ENCODE peak calls at places on chromosomes 4 and X, in six cellular contexts. One of them, this sample, is unnamed.
A peak's percentile ranks its signal among the peaks of the same experiment; 100 is the strongest.

GRCh38 chr4:169311643-169312365 is 41.0 kb upstream of the SH3RF1 start:
- DNase-seq in GM23248: peak; percentile 60
- DNase-seq in HCT116: peak; percentile 66
- DNase-seq in hepatocyte: peak; percentile 71
- DNase-seq in neural progenitor cell: peak; percentile 81
- DNase-seq in OCI-LY7: peak; percentile 19
- DNase-seq in this sample: peak; percentile 94

GRCh38 chr4:171956678-171957077 is 143.5 kb downstream of the GALNTL6 start:
- DNase-seq in HCT116: no peak
- DNase-seq in neural progenitor cell: peak; percentile 5
- DNase-seq in GM23248: no peak
- DNase-seq in hepatocyte: no peak
- DNase-seq in OCI-LY7: no peak
- DNase-seq in this sample: peak; percentile 10

GRCh38 chrX:65072590-65072989 is 96.3 kb upstream of the ZC4H2 start:
- DNase-seq in OCI-LY7: no peak
- DNase-seq in hepatocyte: no peak
- DNase-seq in HCT116: no peak
- DNase-seq in GM23248: no peak
- DNase-seq in neural progenitor cell: no peak
- DNase-seq in this sample: no peak

GRCh38 chr4:152738812-152739211 is 40.7 kb downstream of the TIGD4 start:
- DNase-seq in GM23248: peak; percentile 64
- DNase-seq in neural progenitor cell: no peak
- DNase-seq in HCT116: no peak
- DNase-seq in OCI-LY7: no peak
- DNase-seq in hepatocyte: no peak
- DNase-seq in this sample: no peak

GRCh38 chrX:134999469-134999868 is 8.7 kb downstream of the SMIM10 start:
- DNase-seq in OCI-LY7: peak; percentile 15
- DNase-seq in GM23248: peak; percentile 61
- DNase-seq in HCT116: peak; percentile 51
- DNase-seq in hepatocyte: peak; percentile 26
- DNase-seq in neural progenitor cell: peak; percentile 19
- DNase-seq in this sample: peak; percentile 43

GRCh38 chr4:86506591-86506990 is 87.5 kb upstream of the PTPN13 start:
- DNase-seq in hepatocyte: no peak
- DNase-seq in neural progenitor cell: no peak
- DNase-seq in GM23248: no peak
- DNase-seq in HCT116: no peak
- DNase-seq in OCI-LY7: no peak
- DNase-seq in this sample: peak; percentile 20

GRCh38 chr4:84718699-84719098 is 135.8 kb downstream of the CDS1 start:
- DNase-seq in HCT116: no peak
- DNase-seq in neural progenitor cell: no peak
- DNase-seq in GM23248: no peak
- DNase-seq in OCI-LY7: no peak
- DNase-seq in hepatocyte: no peak
- DNase-seq in this sample: no peak

GRCh38 chr4:7007944-7008343 is 35.2 kb upstream of the TADA2B start:
- DNase-seq in HCT116: no peak
- DNase-seq in hepatocyte: no peak
- DNase-seq in OCI-LY7: peak; percentile 9
- DNase-seq in GM23248: no peak
- DNase-seq in neural progenitor cell: no peak
- DNase-seq in this sample: peak; percentile 73

GRCh38 chr4:53734584-53735363 is 143.5 kb upstream of the LNX1 start:
- DNase-seq in hepatocyte: no peak
- DNase-seq in neural progenitor cell: no peak
- DNase-seq in GM23248: peak; percentile 89
- DNase-seq in HCT116: no peak
- DNase-seq in OCI-LY7: no peak
- DNase-seq in this sample: no peak

GRCh38 chrX:147875866-147876596 is 35.7 kb upstream of the FMR1 start:
- DNase-seq in neural progenitor cell: no peak
- DNase-seq in OCI-LY7: no peak
- DNase-seq in HCT116: no peak
- DNase-seq in hepatocyte: peak; percentile 51
- DNase-seq in GM23248: no peak
- DNase-seq in this sample: no peak

GRCh38 chr4:113406723-113407016 is 354.9 kb downstream of the CAMK2D start:
- DNase-seq in neural progenitor cell: no peak
- DNase-seq in HCT116: no peak
- DNase-seq in GM23248: no peak
- DNase-seq in OCI-LY7: no peak
- DNase-seq in hepatocyte: no peak
- DNase-seq in this sample: no peak

GRCh38 chrX:2664497-2664896 is 26.6 kb upstream of the CD99 start:
- DNase-seq in OCI-LY7: no peak
- DNase-seq in hepatocyte: peak; percentile 56
- DNase-seq in neural progenitor cell: no peak
- DNase-seq in GM23248: peak; percentile 92
- DNase-seq in HCT116: no peak
- DNase-seq in this sample: no peak

GRCh38 chr4:103372002-103372558 is 173.9 kb upstream of the CENPE start:
- DNase-seq in hepatocyte: no peak
- DNase-seq in neural progenitor cell: no peak
- DNase-seq in GM23248: peak; percentile 0
- DNase-seq in HCT116: no peak
- DNase-seq in OCI-LY7: no peak
- DNase-seq in this sample: no peak

GRCh38 chr4:30770049-30770549 is 49.9 kb downstream of the PCDH7 start:
- DNase-seq in hepatocyte: no peak
- DNase-seq in GM23248: no peak
- DNase-seq in OCI-LY7: no peak
- DNase-seq in HCT116: peak; percentile 97
- DNase-seq in neural progenitor cell: no peak
- DNase-seq in this sample: no peak
- TF ChIP-seq EZH2phosphoT487 in hepatocyte: no peak
- TF ChIP-seq EZH2phosphoT487 in GM23248: no peak
- TF ChIP-seq EZH2phosphoT487 in OCI-LY7: no peak
- TF ChIP-seq EZH2phosphoT487 in HCT116: no peak
- TF ChIP-seq EZH2phosphoT487 in neural progenitor cell: no peak
- TF ChIP-seq EZH2phosphoT487 in this sample: no peak

GRCh38 chr4:116546759-116547158 is 538.6 kb downstream of the TRAM1L1 start:
- DNase-seq in GM23248: no peak
- DNase-seq in neural progenitor cell: no peak
- DNase-seq in HCT116: no peak
- DNase-seq in hepatocyte: no peak
- DNase-seq in OCI-LY7: no peak
- DNase-seq in this sample: no peak
- TF ChIP-seq EZH2phosphoT487 in GM23248: no peak
- TF ChIP-seq EZH2phosphoT487 in neural progenitor cell: no peak
- TF ChIP-seq EZH2phosphoT487 in HCT116: no peak
- TF ChIP-seq EZH2phosphoT487 in hepatocyte: no peak
- TF ChIP-seq EZH2phosphoT487 in OCI-LY7: no peak
- TF ChIP-seq EZH2phosphoT487 in this sample: no peak

DNA sequence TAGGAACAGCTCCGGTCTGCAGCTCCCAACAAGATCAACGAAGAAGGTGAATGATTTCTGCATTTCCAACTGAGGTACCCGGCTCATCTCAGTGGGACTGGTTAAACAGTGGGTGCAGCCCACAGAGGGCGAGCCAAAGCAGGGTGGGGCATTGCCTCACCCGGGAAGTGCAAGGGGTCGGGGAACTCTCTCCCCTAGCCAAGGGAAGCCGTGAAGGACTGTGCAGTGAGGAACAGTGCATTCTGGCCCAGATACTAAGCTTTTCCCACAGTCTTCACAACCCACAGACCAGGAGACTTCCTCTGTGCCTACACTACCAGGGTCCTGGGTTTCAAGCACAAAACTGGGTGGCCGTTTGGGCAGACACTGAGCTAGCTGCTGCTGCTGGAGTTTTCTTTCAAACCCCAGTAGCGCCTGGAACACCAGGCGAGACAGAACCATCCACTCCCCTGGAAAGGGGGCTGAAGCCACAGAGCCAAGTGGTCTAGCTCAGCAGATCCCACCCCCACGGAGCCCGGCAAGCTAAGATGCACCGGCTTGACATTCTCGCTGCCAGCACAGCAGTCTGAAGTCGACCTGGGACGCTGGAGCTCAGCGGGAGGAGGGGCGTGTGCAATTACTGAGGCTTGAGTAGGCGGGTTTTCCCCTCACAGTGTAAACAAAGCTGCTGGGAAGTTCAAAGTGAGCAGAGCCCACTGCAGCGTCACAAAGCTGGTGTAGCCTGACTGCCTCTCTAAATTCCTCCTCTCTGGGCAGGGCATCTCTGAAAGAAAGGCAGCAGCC is 84.6 kb downstream of the THOC2 start:
- DNase-seq in hepatocyte: peak; percentile 83
- DNase-seq in OCI-LY7: no peak
- DNase-seq in neural progenitor cell: peak; percentile 71
- DNase-seq in HCT116: no peak
- DNase-seq in GM23248: peak; percentile 44
- DNase-seq in this sample: peak; percentile 86
- TF ChIP-seq EZH2phosphoT487 in hepatocyte: no peak
- TF ChIP-seq EZH2phosphoT487 in OCI-LY7: no peak
- TF ChIP-seq EZH2phosphoT487 in neural progenitor cell: no peak
- TF ChIP-seq EZH2phosphoT487 in HCT116: no peak
- TF ChIP-seq EZH2phosphoT487 in GM23248: no peak
- TF ChIP-seq EZH2phosphoT487 in this sample: no peak

DNA sequence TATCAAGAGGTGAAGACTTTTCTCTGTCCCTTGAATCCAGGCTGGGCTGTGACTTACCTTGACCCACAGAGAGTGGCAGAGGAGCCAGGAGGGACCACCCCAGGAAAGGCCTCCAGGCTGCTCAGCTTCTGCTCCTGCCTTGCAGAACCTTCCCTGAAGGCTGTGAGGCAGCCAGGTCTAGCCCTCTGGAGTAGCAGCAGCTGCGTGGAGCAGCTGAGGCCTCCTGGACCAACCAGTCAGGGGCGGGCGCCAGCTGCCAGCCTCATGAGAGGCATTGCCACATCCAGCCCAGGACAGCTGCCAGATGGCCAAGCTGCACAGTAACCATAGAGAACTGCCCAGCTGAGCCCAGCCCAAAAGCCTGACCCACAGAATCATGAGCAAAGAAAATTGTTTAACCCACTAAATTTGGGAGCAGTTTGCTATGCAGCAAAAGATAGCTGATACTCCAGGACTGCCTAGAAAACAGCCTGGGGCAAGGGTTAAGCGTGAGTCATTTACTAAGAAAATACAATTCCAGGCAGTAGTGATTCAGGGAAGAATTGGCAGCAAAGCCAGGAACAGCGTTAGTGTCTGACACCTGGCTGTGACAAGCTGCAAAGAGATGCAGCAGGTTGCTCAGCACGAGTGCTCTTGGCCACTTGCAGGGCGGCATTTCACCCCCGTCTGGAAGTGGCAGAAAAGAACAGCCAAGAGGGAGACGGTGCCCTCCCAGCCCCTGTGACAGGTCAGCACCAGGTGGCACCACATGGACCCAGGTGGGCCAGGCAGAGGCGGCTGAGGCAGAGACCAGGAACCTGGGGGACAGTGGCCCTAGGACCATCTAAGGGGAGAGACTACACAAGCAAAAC is 14.7 kb upstream of the PDE6B start:
- DNase-seq in OCI-LY7: no peak
- DNase-seq in GM23248: peak; percentile 63
- DNase-seq in neural progenitor cell: no peak
- DNase-seq in hepatocyte: peak; percentile 49
- DNase-seq in HCT116: no peak
- DNase-seq in this sample: no peak
- TF ChIP-seq EZH2phosphoT487 in OCI-LY7: no peak
- TF ChIP-seq EZH2phosphoT487 in GM23248: no peak
- TF ChIP-seq EZH2phosphoT487 in neural progenitor cell: no peak
- TF ChIP-seq EZH2phosphoT487 in hepatocyte: no peak
- TF ChIP-seq EZH2phosphoT487 in HCT116: no peak
- TF ChIP-seq EZH2phosphoT487 in this sample: no peak

This sample was measured in GM23338.